ENCODE peak calls at places on chromosomes 16 and 17, in eight cellular contexts. N is choroid plexus epithelial cell, B is iPS-NIHi11, C is heart left ventricle, V is fibroblast of villous mesenchyme, T is AG10803, S is upper lobe of right lung, K is NAMALWA. Z is an unnamed sample.

GRCh38 chr17:1861391-1862010 is 31.7 kb downstream of the RPA1 start:
- DNase-seq in V (no peak), C (no peak), T (no peak), K (no peak), N (no peak), B (no peak), S (no peak), Z (no peak)

GRCh38 chr16:58266336-58266735 is 28.5 kb downstream of the PRSS54 start:
- DNase-seq in T (no peak), V (no peak), K (no peak), N (no peak), B (no peak), C (no peak), S (no peak), Z (no peak)

GRCh38 chr17:70913086-70913485 is 743.8 kb downstream of the KCNJ2 start:
- DNase-seq in C (no peak), V (peak), N (peak), T (peak), K (no peak), B (no peak), S (no peak), Z (no peak)

GRCh38 chr16:67506468-67506867 is 22.2 kb upstream of the RIPOR1 start:
- DNase-seq in S (no peak), K (no peak), T (no peak), V (no peak), N (no peak), C (no peak), B (no peak), Z (no peak)

GRCh38 chr16:67173323-67173722 is 3.0 kb downstream of the NOL3 start:
- DNase-seq in V (no peak), T (no peak), B (no peak), N (no peak), K (no peak), C (no peak), S (no peak), Z (no peak)

GRCh38 chr17:50466371-50467113 is 2.1 kb downstream of the CHAD start:
- DNase-seq in C (no peak), B (no peak), K (peak), S (no peak), N (no peak), V (no peak), T (no peak), Z (peak)

GRCh38 chr17:17036520-17036998 is 5.7 kb upstream of the MPRIP start:
- DNase-seq in V (no peak), B (no peak), N (no peak), S (peak), K (no peak), C (no peak), T (no peak), Z (peak)

GRCh38 chr16:56424791-56425438 is 430 bp downstream of the AMFR start:
- DNase-seq in N (peak), T (peak), S (peak), C (peak), V (peak), K (peak), B (peak), Z (peak)

GRCh38 chr17:1264196-1264595 is 6.0 kb upstream of the BHLHA9 start:
- DNase-seq in S (no peak), N (no peak), B (no peak), K (no peak), V (no peak), C (no peak), T (no peak), Z (no peak)

GRCh38 chr16:81558444-81559175 is 114.0 kb downstream of the CMIP start:
- DNase-seq in T (no peak), V (no peak), N (no peak), B (no peak), K (no peak), S (peak), C (no peak), Z (no peak)

GRCh38 chr17:11330871-11331270 is 89.9 kb downstream of the SHISA6 start:
- DNase-seq in K (no peak), T (peak), N (peak), B (peak), V (peak), S (no peak), C (no peak), Z (no peak)